ENCODE peak calls at places on chromosomes 6 and 20, in five cellular contexts. I, O, S, N and Z are unnamed samples.

GRCh38 chr6:106194949-106195919 is 109.1 kb downstream of the PRDM1 start:
- DNase-seq in O (no peak), N (peak; percentile 85), S (no peak), I (peak; percentile 76), Z (no peak)

GRCh38 chr6:161434921-161435411 is 161.1 kb upstream of the AGPAT4 start:
- DNase-seq in I (peak; percentile 99), O (no peak), N (peak; percentile 98), S (no peak), Z (no peak)

GRCh38 chr6:98384334-98384733 is 450.0 kb upstream of the POU3F2 start:
- DNase-seq in S (no peak), I (no peak), O (no peak), N (no peak), Z (no peak)

GRCh38 chr20:15799871-15800270 is 773.4 kb downstream of the KIF16B start:
- DNase-seq in S (no peak), N (peak; percentile 41), O (no peak), I (peak; percentile 78), Z (no peak)

GRCh38 chr6:5271926-5272325 is 10.6 kb downstream of the FARS2 start:
- DNase-seq in O (no peak), S (no peak), N (no peak), I (no peak), Z (no peak)

GRCh38 chr6:31128093-31128676 is 7.9 kb upstream of the CDSN start:
- DNase-seq in S (no peak), N (peak; percentile 39), I (peak; percentile 40), O (peak; percentile 70), Z (no peak)

GRCh38 chr20:25739615-25740320 is 43.1 kb upstream of the ZNF337 start:
- DNase-seq in S (no peak), I (peak; percentile 34), O (no peak), N (peak; percentile 2), Z (no peak)

GRCh38 chr6:110041830-110042229 is 63.7 kb downstream of the GPR6 start:
- DNase-seq in N (no peak), I (no peak), O (no peak), S (no peak), Z (no peak)

GRCh38 chr6:126886106-126886505 is 232.4 kb upstream of the RSPO3 start:
- DNase-seq in I (peak; percentile 14), S (no peak), O (no peak), N (peak; percentile 29), Z (no peak)

GRCh38 chr6:123747515-123747914 is 56.1 kb upstream of the NKAIN2 start:
- DNase-seq in O (no peak), S (no peak), N (no peak), I (no peak), Z (no peak)

GRCh38 chr6:113488061-113488460 is 369.1 kb upstream of the MARCKS start:
- DNase-seq in N (peak; percentile 20), O (no peak), I (peak; percentile 16), S (no peak), Z (no peak)
- TF ChIP-seq CTCF in N (no peak), O (no peak), I (peak; percentile 7), S (no peak), Z (no peak)

GRCh38 chr6:9044426-9044825 is 609.1 kb upstream of the SLC35B3 start:
- DNase-seq in S (no peak), O (no peak), I (no peak), N (no peak), Z (no peak)

GRCh38 chr6:9040718-9041117 is 605.4 kb upstream of the SLC35B3 start:
- DNase-seq in I (no peak), O (no peak), N (no peak), S (no peak), Z (no peak)

GRCh38 chr6:9039258-9039657 is 603.9 kb upstream of the SLC35B3 start:
- DNase-seq in I (no peak), N (no peak), S (no peak), O (no peak), Z (no peak)
- TF ChIP-seq CTCF in I (no peak), N (no peak), S (no peak), O (no peak), Z (no peak)

GRCh38 chr6:121335111-121336008 is 1.1 kb upstream of the TBC1D32 start:
- DNase-seq in I (peak; percentile 23), N (no peak), O (no peak), S (no peak), Z (no peak)

GRCh38 chr6:121333196-121333595 is 1.1 kb downstream of the TBC1D32 start:
- DNase-seq in O (no peak), S (no peak), I (peak; percentile 2), N (no peak), Z (no peak)

GRCh38 chr6:121339639-121340226 is 5.5 kb upstream of the TBC1D32 start:
- DNase-seq in I (no peak), O (no peak), S (no peak), N (no peak), Z (no peak)

DNA sequence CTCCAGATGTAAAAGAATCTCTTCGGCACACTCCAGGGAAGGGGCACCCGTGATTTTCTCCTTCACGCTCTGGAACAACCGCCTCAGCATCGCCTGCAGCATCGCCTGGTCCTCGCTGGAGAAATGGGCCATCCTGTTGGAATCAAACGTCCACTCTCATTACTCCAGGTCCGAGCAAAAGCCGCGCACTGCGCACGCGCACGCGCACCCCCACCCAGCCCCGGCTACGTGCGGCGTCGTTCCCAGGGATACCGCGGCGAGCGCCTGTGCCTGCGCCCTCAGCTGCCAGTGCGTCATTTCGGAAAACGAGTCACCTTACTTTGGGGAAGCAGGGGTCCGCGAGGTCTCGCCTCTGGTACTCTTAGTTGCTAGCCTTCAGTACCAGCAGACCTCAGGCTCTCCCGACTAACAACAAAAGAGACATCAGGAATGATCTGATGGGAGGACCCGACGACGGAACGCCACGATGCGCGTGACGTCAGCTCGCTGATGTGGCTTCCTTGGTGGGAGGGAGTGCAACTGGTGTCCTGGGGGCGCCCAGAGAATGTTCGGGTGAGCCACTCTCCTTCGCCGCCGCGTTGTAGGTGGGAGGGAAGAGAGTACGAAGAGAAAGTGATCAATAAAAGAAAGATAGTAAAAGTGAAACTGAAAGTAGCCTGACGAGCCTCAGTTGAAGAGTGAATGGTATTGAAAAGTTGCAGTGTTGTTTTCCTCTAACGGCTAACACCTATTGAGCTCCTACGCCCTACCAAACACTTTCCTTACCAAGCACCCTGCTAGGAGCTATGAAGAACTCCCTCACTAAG is at the start of gene TBC1D32:
- DNase-seq in N (peak; percentile 94), S (peak; percentile 92), I (peak; percentile 89), O (peak; percentile 68), Z (peak; percentile 98)
- TF ChIP-seq CTCF in N (no peak), S (no peak), I (no peak), O (no peak), Z (no peak)

GRCh38 chr20:48191200-48191599 is 405.9 kb upstream of the SULF2 start:
- DNase-seq in I (peak; percentile 6), N (peak; percentile 27), S (no peak), O (no peak), Z (no peak)

GRCh38 chr20:48187891-48188290 is 402.6 kb upstream of the SULF2 start:
- DNase-seq in I (no peak), O (no peak), S (no peak), N (no peak), Z (no peak)

GRCh38 chr20:48186915-48187314 is 401.6 kb upstream of the SULF2 start:
- DNase-seq in N (peak; percentile 29), I (peak; percentile 14), O (no peak), S (no peak), Z (no peak)

GRCh38 chr20:48190757-48191156 is 405.5 kb upstream of the SULF2 start:
- DNase-seq in I (no peak), N (no peak), O (no peak), S (no peak), Z (no peak)

GRCh38 chr20:48189177-48189576 is 403.9 kb upstream of the SULF2 start:
- DNase-seq in I (peak; percentile 38), S (no peak), N (peak; percentile 56), O (no peak), Z (no peak)
- TF ChIP-seq CTCF in I (peak; percentile 43), S (no peak), N (peak; percentile 52), O (no peak), Z (peak; percentile 39)

DNA sequence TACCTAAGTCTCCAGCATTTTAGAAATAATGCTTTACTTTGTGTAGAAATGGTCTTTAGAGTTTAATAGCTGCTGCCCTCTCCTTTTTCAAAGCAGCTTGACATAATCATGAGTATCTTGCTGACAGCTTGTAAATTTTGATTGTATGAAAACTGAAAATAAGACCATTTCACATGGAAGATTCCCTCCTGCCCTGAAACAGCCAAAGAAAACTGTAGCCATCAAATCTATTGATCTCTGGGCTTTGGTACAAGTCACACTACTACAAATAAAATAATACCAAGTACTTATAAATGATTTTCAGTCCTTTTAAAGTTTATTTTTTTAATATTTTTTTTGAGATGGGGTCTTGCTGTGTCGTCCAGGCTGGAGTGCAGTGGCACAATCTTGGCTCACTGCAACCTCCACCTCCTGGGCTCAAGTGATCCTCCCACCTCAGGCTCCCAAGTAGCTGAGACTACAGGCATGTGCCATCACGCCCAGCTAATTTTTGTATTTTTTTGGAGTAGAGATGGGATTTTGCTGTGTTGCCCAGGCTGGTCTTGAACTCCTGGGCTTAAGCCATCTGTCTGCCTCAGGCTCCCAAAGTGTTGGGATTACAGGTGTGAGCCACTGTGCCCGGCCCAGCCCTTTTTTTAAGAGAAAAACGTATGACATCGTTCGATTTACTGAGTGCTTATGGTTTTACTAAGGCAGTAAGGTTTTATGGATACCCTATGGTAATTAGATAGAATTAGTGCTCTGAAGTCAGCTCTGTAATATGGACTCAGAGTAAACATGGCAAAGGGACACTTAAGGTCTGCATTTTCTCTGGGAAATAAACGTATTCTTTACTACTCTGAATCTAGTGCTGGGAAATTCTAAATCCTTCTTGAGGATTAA is 7.0 kb downstream of the PTPN1 start:
- DNase-seq in S (no peak), O (no peak), I (no peak), N (no peak), Z (no peak)
- TF ChIP-seq CTCF in S (no peak), O (no peak), I (no peak), N (no peak), Z (no peak)

GRCh38 chr6:11756292-11756691 is 22.3 kb downstream of the ADTRP start:
- DNase-seq in N (no peak), I (no peak), S (no peak), O (no peak), Z (no peak)

GRCh38 chr6:11754625-11755289 is 23.8 kb downstream of the ADTRP start:
- DNase-seq in O (no peak), I (peak; percentile 88), S (no peak), N (no peak), Z (no peak)

GRCh38 chr6:11755725-11756124 is 22.9 kb downstream of the ADTRP start:
- DNase-seq in N (no peak), I (peak; percentile 40), S (no peak), O (no peak), Z (no peak)

GRCh38 chr6:11752350-11752749 is 26.3 kb downstream of the ADTRP start:
- DNase-seq in I (peak; percentile 80), O (no peak), N (no peak), S (no peak), Z (no peak)

DNA sequence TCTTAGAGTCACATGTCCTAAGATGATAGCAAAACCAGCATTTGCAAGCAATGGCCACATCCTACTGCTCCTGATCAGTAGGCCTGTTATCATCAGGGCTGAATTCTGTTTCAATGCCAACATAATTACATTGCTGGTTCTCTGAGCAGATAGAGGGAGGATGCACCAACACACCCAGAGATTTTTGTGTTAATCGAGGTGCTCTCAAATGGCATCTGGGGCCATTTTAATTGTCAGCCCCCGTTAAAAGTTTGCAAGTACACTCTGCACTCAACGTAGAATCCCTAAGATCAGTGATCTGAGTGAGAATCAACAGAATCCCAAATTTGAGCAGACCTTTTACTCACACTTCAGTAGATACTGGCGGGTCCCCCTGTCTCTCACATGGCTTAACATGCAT is 24.8 kb downstream of the ADTRP start:
- DNase-seq in N (no peak), O (no peak), I (no peak), S (no peak), Z (no peak)
- TF ChIP-seq CTCF in N (no peak), O (no peak), I (no peak), S (no peak), Z (no peak)